ENCODE peak calls at places on chromosomes 3 and 15, in nine cellular contexts. P, N, K, L, Y, V, J, F and O are unnamed samples.

GRCh38 chr15:88476635-88477038 is 9.1 kb downstream of the MRPS11 start:
- DNase-seq in P (peak; percentile 18), N (no peak), K (no peak), L (peak; percentile 91), Y (no peak), V (no peak), J (peak; percentile 44), F (peak; percentile 45), O (peak; percentile 53)

GRCh38 chr15:32671339-32672325 is 30.1 kb downstream of the SCG5 start:
- DNase-seq in P (no peak), N (no peak), K (no peak), L (no peak), Y (no peak), V (no peak), J (no peak), F (no peak), O (no peak)

GRCh38 chr15:65818927-65819562 is 27.0 kb upstream of the DENND4A start:
- DNase-seq in P (no peak), N (no peak), K (peak; percentile 17), L (no peak), Y (no peak), V (no peak), J (peak; percentile 48), F (no peak), O (no peak)

GRCh38 chr15:48285329-48286214 is 45.7 kb upstream of the DUT start:
- DNase-seq in P (peak; percentile 58), N (peak; percentile 45), K (peak; percentile 74), L (peak; percentile 67), Y (no peak), V (peak; percentile 30), J (peak; percentile 89), F (peak; percentile 84), O (peak; percentile 39)

GRCh38 chr3:89107461-89108035 is at the start of gene EPHA3:
- DNase-seq in P (peak; percentile 12), N (no peak), K (peak; percentile 64), L (peak; percentile 30), Y (peak; percentile 83), V (no peak), J (peak; percentile 71), F (peak; percentile 65), O (peak; percentile 66)

GRCh38 chr3:76369170-76369569 is 583.8 kb upstream of the ZNF717 start:
- DNase-seq in P (no peak), N (peak; percentile 36), K (no peak), L (peak; percentile 1), Y (no peak), V (no peak), J (peak; percentile 78), F (peak; percentile 60), O (no peak)

GRCh38 chr3:128709506-128710210 is 16.3 kb upstream of the RAB7A start:
- DNase-seq in P (no peak), N (no peak), K (no peak), L (peak; percentile 12), Y (no peak), V (no peak), J (no peak), F (no peak), O (no peak)

GRCh38 chr3:194673761-194674160 is 1.8 kb upstream of the LSG1 start:
- DNase-seq in P (no peak), N (no peak), K (no peak), L (no peak), Y (no peak), V (no peak), J (no peak), F (no peak), O (no peak)

GRCh38 chr3:87350367-87351199 is 74.2 kb upstream of the POU1F1 start:
- DNase-seq in P (peak; percentile 41), N (peak; percentile 43), K (peak; percentile 34), L (peak; percentile 60), Y (no peak), V (peak; percentile 12), J (peak; percentile 51), F (peak; percentile 56), O (no peak)

GRCh38 chr15:100663066-100663465 is 60.7 kb downstream of the ASB7 start:
- DNase-seq in P (no peak), N (no peak), K (peak; percentile 58), L (peak; percentile 74), Y (no peak), V (no peak), J (no peak), F (peak; percentile 22), O (peak; percentile 50)

GRCh38 chr3:184814214-184814613 is 2.2 kb downstream of the VPS8 start:
- DNase-seq in P (no peak), N (no peak), K (no peak), L (no peak), Y (no peak), V (no peak), J (peak; percentile 20), F (peak; percentile 26), O (no peak)

GRCh38 chr3:66789584-66790237 is 208.4 kb upstream of the KBTBD8 start:
- DNase-seq in P (no peak), N (no peak), K (no peak), L (peak; percentile 84), Y (no peak), V (no peak), J (no peak), F (no peak), O (no peak)

GRCh38 chr3:191432162-191432561 is 28.8 kb upstream of the PYDC2 start:
- DNase-seq in P (no peak), N (no peak), K (no peak), L (no peak), Y (no peak), V (no peak), J (no peak), F (no peak), O (no peak)

GRCh38 chr3:146521356-146521755 is 23.1 kb downstream of the PLSCR1 start:
- DNase-seq in P (no peak), N (no peak), K (no peak), L (no peak), Y (no peak), V (no peak), J (no peak), F (no peak), O (no peak)

GRCh38 chr3:123365450-123366143 is 83.3 kb downstream of the ADCY5 start:
- DNase-seq in P (peak; percentile 16), N (peak; percentile 20), K (peak; percentile 64), L (peak; percentile 8), Y (no peak), V (no peak), J (peak; percentile 32), F (peak; percentile 82), O (peak; percentile 77)

GRCh38 chr15:69668049-69668705 is 215.6 kb downstream of the RPLP1 start:
- DNase-seq in P (no peak), N (no peak), K (no peak), L (peak; percentile 87), Y (no peak), V (peak; percentile 7), J (no peak), F (no peak), O (no peak)